ENCODE peak calls at places on chromosomes 16 and 17, in five cellular contexts. B, M, T, K and E are unnamed samples.

GRCh38 chr16:3874242-3874641 is 6.3 kb downstream of the CREBBP start:
- DNase-seq in B (no peak), M (no peak), T (no peak), K (no peak), E (no peak)

GRCh38 chr17:81733507-81734404 is 21.7 kb downstream of the SLC25A10 start:
- DNase-seq in B (peak), M (no peak), T (peak), K (peak), E (peak)

GRCh38 chr16:81595676-81596292 is 151.2 kb downstream of the CMIP start:
- DNase-seq in B (no peak), M (no peak), T (no peak), K (no peak), E (no peak)

GRCh38 chr16:65373095-65373494 is 251.2 kb upstream of the CDH11 start:
- DNase-seq in B (no peak), M (no peak), T (no peak), K (no peak), E (no peak)

GRCh38 chr16:85610059-85610445 is 3.1 kb upstream of the GSE1 start:
- DNase-seq in B (no peak), M (no peak), T (no peak), K (no peak), E (no peak)

GRCh38 chr17:30550512-30551273 is 73.5 kb downstream of the GOSR1 start:
- DNase-seq in B (no peak), M (no peak), T (peak), K (no peak), E (no peak)

GRCh38 chr17:34378664-34379101 is 15.7 kb upstream of the CCL1 start:
- DNase-seq in B (no peak), M (no peak), T (no peak), K (no peak), E (no peak)

GRCh38 chr16:85098565-85098964 is 13.7 kb downstream of the CIBAR2 start:
- DNase-seq in B (no peak), M (no peak), T (no peak), K (peak), E (no peak)

GRCh38 chr17:50274142-50274944 is at the start of gene TMEM92:
- DNase-seq in B (no peak), M (no peak), T (no peak), K (no peak), E (no peak)

GRCh38 chr16:24013733-24014645 is 178.2 kb downstream of the PRKCB start:
- DNase-seq in B (no peak), M (no peak), T (no peak), K (no peak), E (no peak)

GRCh38 chr17:48456584-48456983 is 26.6 kb upstream of the SKAP1 start:
- DNase-seq in B (no peak), M (no peak), T (no peak), K (no peak), E (no peak)

GRCh38 chr17:67672592-67672991 is 45.1 kb upstream of the NOL11 start:
- DNase-seq in B (no peak), M (no peak), T (no peak), K (no peak), E (peak)

GRCh38 chr16:77295896-77296295 is 96.7 kb downstream of the SYCE1L start:
- DNase-seq in B (no peak), M (no peak), T (peak), K (no peak), E (no peak)

GRCh38 chr17:55726440-55726839 is 3.8 kb upstream of the TMEM100 start:
- DNase-seq in B (no peak), M (peak), T (peak), K (peak), E (no peak)

GRCh38 chr17:29016635-29017034 is 10.8 kb upstream of the SEZ6 start:
- DNase-seq in B (no peak), M (no peak), T (no peak), K (no peak), E (no peak)